ENCODE peak calls at places on chromosomes 1 and 21, in eight cellular contexts. D, M, L, P, R, C, Y and I are unnamed samples.

GRCh38 chr1:95742591-95743089 is 508.6 kb downstream of the RWDD3 start:
- DNase-seq in D (peak), M (no peak), L (no peak), P (no peak), R (no peak), C (no peak), Y (no peak), I (no peak)

GRCh38 chr1:71014110-71014509 is 33.5 kb downstream of the PTGER3 start:
- DNase-seq in D (peak), M (no peak), L (no peak), P (no peak), R (no peak), C (no peak), Y (no peak), I (no peak)

GRCh38 chr21:45736705-45737484 is 93.4 kb downstream of the PCBP3 start:
- DNase-seq in D (no peak), M (no peak), L (no peak), P (peak), R (no peak), C (no peak), Y (no peak), I (no peak)

GRCh38 chr1:157170677-157171515 is 32.7 kb upstream of the ETV3 start:
- DNase-seq in D (peak), M (peak), L (peak), P (peak), R (peak), C (peak), Y (no peak), I (no peak)

GRCh38 chr1:39196244-39197215 is 8.0 kb upstream of the MACF1 start:
- DNase-seq in D (peak), M (peak), L (peak), P (no peak), R (peak), C (peak), Y (no peak), I (no peak)

GRCh38 chr1:204203206-204203767 is 7.0 kb upstream of the KISS1 start:
- DNase-seq in D (no peak), M (no peak), L (no peak), P (no peak), R (no peak), C (no peak), Y (no peak), I (no peak)

GRCh38 chr1:64323054-64323453 is 119.6 kb downstream of the UBE2U start:
- DNase-seq in D (peak), M (no peak), L (no peak), P (no peak), R (no peak), C (no peak), Y (no peak), I (no peak)

GRCh38 chr1:63949965-63950364 is 176.1 kb downstream of the ROR1 start:
- DNase-seq in D (peak), M (no peak), L (no peak), P (no peak), R (no peak), C (no peak), Y (no peak), I (no peak)

GRCh38 chr1:179990847-179991246 is 36.2 kb downstream of the CEP350 start:
- DNase-seq in D (no peak), M (no peak), L (no peak), P (no peak), R (no peak), C (no peak), Y (no peak), I (no peak)

GRCh38 chr1:5938068-5938740 is 54.0 kb downstream of the NPHP4 start:
- DNase-seq in D (peak), M (no peak), L (no peak), P (no peak), R (no peak), C (no peak), Y (no peak), I (no peak)

GRCh38 chr1:29579821-29580425 is 343.6 kb downstream of the PTPRU start:
- DNase-seq in D (peak), M (no peak), L (no peak), P (no peak), R (no peak), C (no peak), Y (no peak), I (no peak)

GRCh38 chr1:115300087-115300856 is 37.8 kb downstream of the NGF start:
- DNase-seq in D (no peak), M (no peak), L (no peak), P (no peak), R (no peak), C (no peak), Y (no peak), I (no peak)

GRCh38 chr1:228695015-228695955 is 40.0 kb upstream of the RHOU start:
- DNase-seq in D (peak), M (no peak), L (no peak), P (no peak), R (no peak), C (no peak), Y (no peak), I (no peak)